ENCODE peak calls at places on chromosomes 3 and 15, in five cellular contexts. J is stimulated activated CD4-positive, alpha-beta T cell treated with anti-CD3 and anti-CD28 coated beads, Interleukin-15, amount 100 ng/mL, for 1 hour; T is stimulated activated CD8-positive, alpha-beta memory T cell treated with anti-CD3 and anti-CD28 coated beads, Interleukin-15, amount 100 ng/mL, for 24 hours; G is NCI-H2227 treated with DMSO at 0.1 percent for 48 hours; Z is tibial artery. P is an unnamed sample.
A peak's percentile ranks its signal among the peaks of the same experiment; 100 is the strongest.

GRCh38 chr3:17579289-17580031 is 163.0 kb downstream of the TBC1D5 start:
- DNase-seq in J (no peak), T (no peak), G (no peak), Z (no peak), P (no peak)

GRCh38 chr3:189641776-189642175 is 10.6 kb downstream of the TP63 start:
- DNase-seq in J (no peak), T (no peak), G (no peak), Z (no peak), P (no peak)

GRCh38 chr3:15470261-15470660 is 42.9 kb downstream of the EAF1 start:
- DNase-seq in J (no peak), T (no peak), G (no peak), Z (peak; percentile 20), P (no peak)

GRCh38 chr3:67094769-67095168 is 96.7 kb downstream of the KBTBD8 start:
- DNase-seq in J (no peak), T (no peak), G (no peak), Z (no peak), P (no peak)

GRCh38 chr3:160163259-160163878 is 61.9 kb upstream of the C3orf80 start:
- DNase-seq in J (no peak), T (no peak), G (peak; percentile 8), Z (no peak), P (no peak)

GRCh38 chr3:101619734-101620133 is 45.8 kb downstream of the PCNP start:
- DNase-seq in J (no peak), T (no peak), G (no peak), Z (no peak), P (no peak)

GRCh38 chr3:158742861-158743260 is 10.6 kb upstream of the RARRES1 start:
- DNase-seq in J (no peak), T (no peak), G (no peak), Z (no peak), P (no peak)

GRCh38 chr3:66472313-66473134 is 28.3 kb downstream of the LRIG1 start:
- DNase-seq in J (no peak), T (no peak), G (no peak), Z (no peak), P (no peak)

GRCh38 chr15:36557364-36557763 is 22.1 kb upstream of the CDIN1 start:
- DNase-seq in J (no peak), T (no peak), G (no peak), Z (no peak), P (no peak)

GRCh38 chr15:34583399-34584320 is at the start of gene GOLGA8B:
- DNase-seq in J (peak; percentile 61), T (peak; percentile 53), G (peak; percentile 39), Z (no peak), P (peak; percentile 70)

GRCh38 chr3:114435733-114436132 is 141.9 kb downstream of the TIGIT start:
- DNase-seq in J (no peak), T (no peak), G (no peak), Z (no peak), P (no peak)

GRCh38 chr3:178551916-178552321 is 15.7 kb downstream of the KCNMB2 start:
- DNase-seq in J (no peak), T (no peak), G (no peak), Z (no peak), P (no peak)

GRCh38 chr3:189267981-189268613 is 96.3 kb downstream of the TPRG1 start:
- DNase-seq in J (no peak), T (no peak), G (no peak), Z (no peak), P (no peak)

GRCh38 chr3:125340121-125340520 is 35.0 kb downstream of the ZNF148 start:
- DNase-seq in J (no peak), T (no peak), G (no peak), Z (no peak), P (no peak)

GRCh38 chr3:186510374-186511079 is 33.7 kb downstream of the CRYGS start:
- DNase-seq in J (no peak), T (no peak), G (no peak), Z (no peak), P (no peak)

GRCh38 chr3:32226875-32227500 is 11.5 kb upstream of the CMTM8 start:
- DNase-seq in J (no peak), T (no peak), G (peak; percentile 44), Z (no peak), P (no peak)

GRCh38 chr3:30075514-30075913 is 530.9 kb upstream of the TGFBR2 start:
- DNase-seq in J (no peak), T (no peak), G (no peak), Z (no peak), P (no peak)

GRCh38 chr3:97970929-97971460 is 1.2 kb downstream of the RIOX2 start:
- DNase-seq in J (no peak), T (no peak), G (no peak), Z (no peak), P (no peak)

GRCh38 chr3:128366652-128367051 is 100.0 kb downstream of the DNAJB8 start:
- DNase-seq in J (no peak), T (no peak), G (no peak), Z (no peak), P (no peak)

GRCh38 chr15:25739687-25740121 is 123.4 kb downstream of the ATP10A start:
- DNase-seq in J (no peak), T (no peak), G (no peak), Z (no peak), P (no peak)

GRCh38 chr3:132840201-132840700 is 118.0 kb upstream of the NPHP3 start:
- DNase-seq in J (no peak), T (no peak), G (no peak), Z (no peak), P (no peak)

GRCh38 chr3:49671291-49672288 is 2.6 kb upstream of the APEH start:
- DNase-seq in J (peak; percentile 47), T (peak; percentile 39), G (no peak), Z (no peak), P (no peak)

GRCh38 chr3:184911570-184911969 is 99.6 kb downstream of the VPS8 start:
- DNase-seq in J (no peak), T (no peak), G (no peak), Z (no peak), P (no peak)

GRCh38 chr3:148789156-148789555 is 38.5 kb upstream of the CPB1 start:
- DNase-seq in J (no peak), T (no peak), G (no peak), Z (no peak), P (no peak)

GRCh38 chr15:65960586-65960985 is 91.3 kb downstream of the RAB11A start:
- DNase-seq in J (no peak), T (no peak), G (no peak), Z (no peak), P (no peak)

GRCh38 chr3:18405141-18405540 is 20.0 kb downstream of the SATB1 start:
- DNase-seq in J (no peak), T (no peak), G (no peak), Z (no peak), P (no peak)

GRCh38 chr3:124272611-124273151 is 280.8 kb upstream of the ROPN1 start:
- DNase-seq in J (no peak), T (no peak), G (no peak), Z (peak; percentile 90), P (no peak)

GRCh38 chr3:142501004-142501926 is 53.4 kb upstream of the XRN1 start:
- DNase-seq in J (no peak), T (no peak), G (no peak), Z (no peak), P (no peak)

GRCh38 chr15:95864467-95864886 is 466.0 kb upstream of the NR2F2 start:
- DNase-seq in J (no peak), T (no peak), G (no peak), Z (no peak), P (no peak)

GRCh38 chr3:105351821-105352220 is 14.9 kb upstream of the ALCAM start:
- DNase-seq in J (no peak), T (no peak), G (no peak), Z (no peak), P (no peak)